ENCODE peak calls at places on chromosomes 16 and 17, in ten cellular contexts. N is adrenal gland, F is neural progenitor cell, J is astrocyte, Q is stomach, G is H1, W is IMR-90, E is colonic mucosa, I is AG09309, B is A549. T is an unnamed sample.

GRCh38 chr16:27806986-27807385 is 256.5 kb downstream of the GSG1L start:
- DNase-seq in N (no peak), F (no peak), J (no peak), Q (no peak), G (no peak), W (no peak), E (no peak), I (no peak), B (no peak), T (no peak)

GRCh38 chr17:2369039-2369438 is 31.7 kb downstream of the SGSM2 start:
- DNase-seq in N (no peak), F (no peak), J (no peak), Q (no peak), G (no peak), W (no peak), E (no peak), I (no peak), B (no peak), T (no peak)

GRCh38 chr17:55726440-55726839 is 3.8 kb upstream of the TMEM100 start:
- DNase-seq in N (peak; percentile 82), F (no peak), J (peak; percentile 91), Q (peak; percentile 30), G (no peak), W (peak; percentile 91), E (peak; percentile 33), I (peak; percentile 94), B (peak; percentile 10), T (peak; percentile 82)

GRCh38 chr17:65583921-65584603 is 22.6 kb upstream of the AXIN2 start:
- DNase-seq in N (no peak), F (no peak), J (no peak), Q (no peak), G (no peak), W (no peak), E (no peak), I (no peak), B (no peak), T (no peak)

GRCh38 chr16:72129976-72130656 is 36.5 kb downstream of the DHX38 start:
- DNase-seq in N (no peak), F (no peak), J (no peak), Q (no peak), G (no peak), W (no peak), E (no peak), I (no peak), B (no peak), T (no peak)

GRCh38 chr17:39143552-39144093 is 7.8 kb downstream of the PLXDC1 start:
- DNase-seq in N (no peak), F (no peak), J (no peak), Q (no peak), G (no peak), W (no peak), E (peak; percentile 30), I (no peak), B (no peak), T (no peak)

GRCh38 chr17:40168262-40168832 is 8.9 kb upstream of the RAPGEFL1 start:
- DNase-seq in N (peak; percentile 57), F (peak; percentile 77), J (peak; percentile 62), Q (peak; percentile 49), G (no peak), W (peak; percentile 69), E (peak; percentile 41), I (peak; percentile 37), B (peak; percentile 77), T (peak; percentile 89)

GRCh38 chr16:71327720-71328119 is 30.8 kb upstream of the CALB2 start:
- DNase-seq in N (no peak), F (no peak), J (no peak), Q (no peak), G (no peak), W (no peak), E (no peak), I (no peak), B (no peak), T (no peak)

GRCh38 chr17:61981323-61981722 is 53.5 kb upstream of the INTS2 start:
- DNase-seq in N (no peak), F (no peak), J (peak; percentile 23), Q (no peak), G (no peak), W (peak; percentile 62), E (no peak), I (no peak), B (no peak), T (peak; percentile 17)

GRCh38 chr17:75601057-75601987 is 13.7 kb downstream of the MYO15B start:
- DNase-seq in N (peak; percentile 84), F (peak; percentile 75), J (no peak), Q (peak; percentile 74), G (peak; percentile 47), W (peak; percentile 5), E (peak; percentile 89), I (no peak), B (peak; percentile 82), T (peak; percentile 52)

GRCh38 chr17:71460943-71461342 is 659.9 kb upstream of the SOX9 start:
- DNase-seq in N (peak; percentile 24), F (peak; percentile 43), J (no peak), Q (peak; percentile 44), G (no peak), W (peak; percentile 43), E (peak; percentile 46), I (no peak), B (no peak), T (peak; percentile 71)

GRCh38 chr17:39027037-39027436 is 59.8 kb upstream of the FBXO47 start:
- DNase-seq in N (peak; percentile 42), F (peak; percentile 66), J (no peak), Q (peak; percentile 76), G (no peak), W (no peak), E (peak; percentile 75), I (no peak), B (peak; percentile 40), T (no peak)

GRCh38 chr17:77451894-77452852 is 311.4 kb downstream of the SEC14L1 start:
- DNase-seq in N (peak; percentile 67), F (peak; percentile 86), J (peak; percentile 69), Q (peak; percentile 69), G (no peak), W (peak; percentile 72), E (peak; percentile 83), I (no peak), B (no peak), T (peak; percentile 68)

GRCh38 chr17:4204676-4205075 is 59.1 kb downstream of the ANKFY1 start:
- DNase-seq in N (peak; percentile 86), F (no peak), J (peak; percentile 96), Q (no peak), G (no peak), W (peak; percentile 96), E (peak; percentile 35), I (peak; percentile 99), B (no peak), T (peak; percentile 92)

GRCh38 chr17:75130632-75131277 is 787 bp downstream of the NT5C start:
- DNase-seq in N (peak; percentile 61), F (peak; percentile 87), J (peak; percentile 39), Q (peak; percentile 47), G (no peak), W (peak; percentile 58), E (peak; percentile 60), I (no peak), B (peak; percentile 81), T (peak; percentile 75)

GRCh38 chr17:61312406-61313295 is 87.0 kb upstream of the TBX2 start:
- DNase-seq in N (no peak), F (no peak), J (no peak), Q (no peak), G (no peak), W (no peak), E (no peak), I (no peak), B (no peak), T (no peak)

GRCh38 chr16:13084331-13084730 is 182.9 kb downstream of the SHISA9 start:
- DNase-seq in N (no peak), F (no peak), J (no peak), Q (no peak), G (no peak), W (no peak), E (no peak), I (no peak), B (no peak), T (no peak)
- H3K4me3 ChIP-seq in N (no peak overlapping the region), F (no peak overlapping the region), J (no peak overlapping the region), Q (no peak overlapping the region), G (no peak overlapping the region), W (no peak overlapping the region), E (no peak overlapping the region), I (no peak overlapping the region), B (no peak overlapping the region), T (no peak overlapping the region)

GRCh38 chr16:2432286-2432685 is 3.0 kb downstream of the CCNF start:
- DNase-seq in N (no peak), F (peak; percentile 1), J (no peak), Q (no peak), G (no peak), W (no peak), E (no peak), I (no peak), B (no peak), T (no peak)
- TF ChIP-seq CTCF in N (no peak), F (no peak), J (no peak), Q (no peak), G (no peak), W (no peak), E (no peak), I (no peak), B (no peak), T (peak; percentile 29)

DNA sequence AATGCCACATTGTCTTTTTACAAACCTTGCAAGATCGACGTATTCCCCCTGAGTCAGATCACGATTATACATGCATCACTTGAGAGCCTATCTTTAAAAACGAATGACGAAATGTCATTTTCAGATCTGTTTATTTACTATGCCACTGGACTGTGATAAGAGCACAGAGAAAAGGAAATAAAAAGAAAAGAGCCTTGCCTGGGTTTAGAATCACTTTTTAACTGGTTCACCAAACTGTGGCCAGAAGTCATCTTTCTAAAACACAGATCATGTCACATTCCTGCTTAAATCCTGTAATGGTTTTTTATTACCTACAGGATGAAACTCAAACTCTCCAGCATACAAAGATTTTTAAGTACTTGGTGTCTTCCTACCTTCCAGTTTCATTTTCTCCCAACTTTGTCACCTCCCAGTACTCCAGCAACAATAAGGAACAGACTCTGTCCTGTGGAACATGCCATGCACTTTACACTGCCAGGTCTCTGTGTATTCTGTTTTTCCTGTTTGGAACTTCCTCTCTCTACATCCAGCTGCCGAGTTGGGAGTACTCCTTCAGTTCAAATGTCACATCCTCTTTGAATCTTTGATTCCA is 91.5 kb downstream of the SNX11 start:
- DNase-seq in N (no peak), F (no peak), J (no peak), Q (no peak), G (no peak), W (no peak), E (peak; percentile 71), I (no peak), B (no peak), T (no peak)
- H3K4me3 ChIP-seq in N (no peak overlapping the region), F (no peak overlapping the region), J (no peak overlapping the region), Q (no peak overlapping the region), G (no peak overlapping the region), W (no peak overlapping the region), E (no peak overlapping the region), I (no peak overlapping the region), B (no peak overlapping the region), T (no peak overlapping the region)

DNA sequence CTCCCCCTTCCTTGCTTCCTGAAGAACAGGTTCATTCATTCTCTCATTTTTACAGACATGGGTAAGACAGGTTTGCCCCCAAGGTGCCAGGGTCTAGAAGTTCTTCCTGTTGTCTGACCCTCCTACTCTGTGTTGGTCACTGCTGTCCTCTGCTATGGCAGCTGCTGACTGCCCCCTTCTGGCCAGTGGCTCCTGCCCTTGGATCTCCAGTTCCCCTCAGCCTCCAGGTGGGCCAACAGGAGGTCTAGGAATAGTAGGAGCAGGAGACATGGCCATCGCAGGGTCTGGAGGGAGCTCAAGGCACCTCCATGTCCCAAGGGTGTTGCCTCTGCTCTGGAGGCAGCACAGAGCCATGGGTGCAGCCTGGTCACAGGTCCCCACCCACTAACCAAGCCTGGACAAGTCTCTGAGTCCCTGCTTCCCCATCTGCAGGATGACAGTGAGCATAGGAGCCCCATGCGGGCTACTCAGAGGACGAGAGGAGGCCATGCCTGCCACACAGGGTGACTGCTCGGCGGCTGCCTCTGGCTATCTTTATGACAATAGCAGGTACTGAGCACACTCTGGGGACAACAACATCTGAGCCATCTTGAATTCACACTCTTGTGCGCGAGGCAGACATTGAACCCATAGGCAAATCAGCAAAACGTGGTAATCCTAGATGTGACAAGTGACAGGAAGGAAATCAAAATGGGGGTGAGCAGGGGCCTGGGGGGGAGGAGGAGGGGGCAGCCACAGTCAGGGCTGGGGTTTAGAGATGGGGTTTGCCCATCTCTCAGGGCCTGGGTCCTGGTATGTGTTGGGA is 27.0 kb upstream of the NXPH3 start:
- DNase-seq in N (peak; percentile 41), F (peak; percentile 73), J (no peak), Q (peak; percentile 55), G (no peak), W (peak; percentile 30), E (no peak), I (no peak), B (peak; percentile 64), T (peak; percentile 65)
- TF ChIP-seq CTCF in N (peak; percentile 43), F (peak; percentile 75), J (peak; percentile 23), Q (no peak), G (peak; percentile 94), W (peak; percentile 63), E (peak; percentile 20), I (peak; percentile 85), B (peak; percentile 60), T (peak; percentile 94)

T was measured in choroid plexus epithelial cell.